ENCODE peak calls at places on chromosomes 7 and 10, in eight cellular contexts. K is SK-N-SH, Q is HCT116, M is PC-3, X is IMR-90, J is HepG2, B is fibroblast of lung, Y is GM23338. V is an unnamed sample.

GRCh38 chr7:139828880-139829653 is at the start of gene TBXAS1:
- DNase-seq in K (no peak), Q (no peak), M (peak), Y (no peak), J (no peak), X (peak), B (no peak), V (no peak)

GRCh38 chr7:37510043-37510634 is 61.5 kb upstream of the ELMO1 start:
- DNase-seq in M (peak), Q (no peak), K (peak), J (peak), B (peak), X (no peak), Y (peak), V (no peak)

GRCh38 chr10:124221356-124222297 is 128.2 kb upstream of the CHST15 start:
- DNase-seq in M (peak), Y (no peak), K (peak), B (peak), X (no peak), Q (no peak), J (no peak), V (peak)

GRCh38 chr7:108572487-108572886 is 2.8 kb downstream of the DNAJB9 start:
- DNase-seq in M (no peak), X (no peak), B (no peak), Y (no peak), Q (no peak), K (no peak), J (no peak), V (no peak)

GRCh38 chr7:91266067-91266930 is 2.1 kb downstream of the FZD1 start:
- DNase-seq in X (peak), J (no peak), K (peak), B (peak), Q (no peak), M (no peak), Y (peak), V (peak)

GRCh38 chr7:121890833-121891232 is 17.9 kb downstream of the PTPRZ1 start:
- DNase-seq in J (no peak), Q (no peak), Y (peak), B (no peak), K (no peak), X (no peak), M (no peak), V (no peak)

GRCh38 chr7:128902761-128903585 is 7.5 kb downstream of the KCP start:
- DNase-seq in X (peak), Q (no peak), B (peak), K (peak), J (no peak), Y (no peak), M (peak), V (no peak)

GRCh38 chr10:74081192-74081803 is 69.3 kb downstream of the AP3M1 start:
- DNase-seq in X (peak), J (peak), Y (peak), B (peak), K (peak), Q (peak), M (peak), V (peak)

GRCh38 chr10:15141136-15142067 is 27.1 kb downstream of the NMT2 start:
- DNase-seq in B (no peak), M (no peak), J (peak), Y (no peak), Q (no peak), X (no peak), K (no peak), V (peak)

GRCh38 chr7:84251183-84251845 is 56.7 kb upstream of the SEMA3A start:
- DNase-seq in Q (no peak), X (peak), B (peak), Y (peak), K (no peak), M (peak), J (no peak), V (peak)

GRCh38 chr7:22356010-22356854 is 722 bp downstream of the RAPGEF5 start:
- DNase-seq in Y (peak), M (peak), J (peak), K (peak), X (no peak), B (no peak), Q (no peak), V (no peak)

GRCh38 chr10:95260909-95261552 is 29.8 kb downstream of the PDLIM1 start:
- DNase-seq in J (no peak), Y (no peak), K (no peak), M (peak), Q (no peak), B (no peak), X (peak), V (peak)

GRCh38 chr10:28807760-28808613 is 130.7 kb downstream of the BAMBI start:
- DNase-seq in M (no peak), J (peak), Q (no peak), B (peak), K (peak), Y (no peak), X (peak), V (no peak)

GRCh38 chr10:76115131-76115470 is 683.7 kb downstream of the LRMDA start:
- DNase-seq in B (no peak), Q (no peak), K (no peak), Y (no peak), M (no peak), X (no peak), J (no peak), V (no peak)

GRCh38 chr7:39749177-39749576 is 125.8 kb downstream of the RALA start:
- DNase-seq in J (no peak), B (peak), M (peak), X (peak), K (no peak), Y (no peak), Q (no peak), V (peak)

GRCh38 chr7:18361756-18362155 is 133.8 kb upstream of the HDAC9 start:
- DNase-seq in X (no peak), J (no peak), M (peak), Y (peak), B (peak), Q (no peak), K (no peak), V (peak)

GRCh38 chr7:16422917-16423316 is 1.6 kb upstream of the CRPPA start:
- DNase-seq in B (no peak), K (no peak), M (no peak), X (no peak), Q (no peak), J (no peak), Y (peak), V (no peak)

GRCh38 chr10:21343087-21343486 is 182.4 kb downstream of the SKIDA1 start:
- DNase-seq in J (no peak), X (no peak), B (no peak), Q (no peak), Y (no peak), K (no peak), M (no peak), V (no peak)

GRCh38 chr10:124279298-124279697 is 139.4 kb downstream of the OAT start:
- DNase-seq in Q (no peak), B (no peak), M (no peak), K (no peak), X (no peak), J (no peak), Y (no peak), V (no peak)

GRCh38 chr10:62426600-62426999 is 52.4 kb downstream of the ZNF365 start:
- DNase-seq in K (no peak), X (no peak), M (no peak), J (no peak), Y (peak), B (no peak), Q (peak), V (no peak)
- H3K4me2 ChIP-seq in K (no peak), X (no peak), M (peak), J (no peak), Y (no peak), B (no peak), Q (peak), V (peak)

GRCh38 chr10:19788075-19788686 is 28.1 kb upstream of the PLXDC2 start:
- DNase-seq in M (peak), Y (peak), K (peak), Q (no peak), J (peak), B (peak), X (peak), V (peak)
- H3K4me2 ChIP-seq in M (no peak), Y (no peak), K (no peak), Q (no peak), J (no peak), B (no peak), X (no peak), V (no peak)

GRCh38 chr7:90210925-90211324 is 615 bp upstream of the STEAP2 start:
- DNase-seq in B (no peak), Q (no peak), J (peak), M (peak), X (no peak), Y (peak), K (peak), V (no peak)
- H3K4me2 ChIP-seq in B (peak), Q (peak), J (peak), M (peak), X (peak), Y (peak), K (peak), V (peak)

GRCh38 chr7:132115758-132116157 is 460.5 kb downstream of the PLXNA4 start:
- DNase-seq in K (no peak), Q (no peak), X (no peak), M (peak), B (no peak), J (no peak), Y (no peak), V (no peak)

GRCh38 chr7:132116369-132116768 is 459.9 kb downstream of the PLXNA4 start:
- DNase-seq in B (no peak), Y (no peak), Q (no peak), J (no peak), M (peak), X (peak), K (no peak), V (peak)

GRCh38 chr7:132117636-132118035 is 458.6 kb downstream of the PLXNA4 start:
- DNase-seq in M (no peak), Q (no peak), K (no peak), Y (no peak), X (no peak), B (no peak), J (no peak), V (no peak)

GRCh38 chr7:132118641-132119040 is 457.6 kb downstream of the PLXNA4 start:
- DNase-seq in K (no peak), B (no peak), M (no peak), X (no peak), J (no peak), Q (no peak), Y (no peak), V (no peak)

GRCh38 chr7:132117181-132117580 is 459.1 kb downstream of the PLXNA4 start:
- DNase-seq in Y (no peak), Q (no peak), M (peak), J (no peak), K (peak), B (peak), X (peak), V (peak)
- H3K4me2 ChIP-seq in Y (no peak), Q (no peak), M (peak), J (no peak), K (peak), B (no peak), X (no peak), V (no peak)

GRCh38 chr10:22612316-22612715 is 102.1 kb downstream of the PIP4K2A start:
- DNase-seq in Q (no peak), B (no peak), Y (no peak), X (no peak), K (no peak), M (no peak), J (no peak), V (no peak)
- H3K4me2 ChIP-seq in Q (no peak), B (no peak), Y (no peak), X (no peak), K (no peak), M (no peak), J (no peak), V (no peak)

DNA sequence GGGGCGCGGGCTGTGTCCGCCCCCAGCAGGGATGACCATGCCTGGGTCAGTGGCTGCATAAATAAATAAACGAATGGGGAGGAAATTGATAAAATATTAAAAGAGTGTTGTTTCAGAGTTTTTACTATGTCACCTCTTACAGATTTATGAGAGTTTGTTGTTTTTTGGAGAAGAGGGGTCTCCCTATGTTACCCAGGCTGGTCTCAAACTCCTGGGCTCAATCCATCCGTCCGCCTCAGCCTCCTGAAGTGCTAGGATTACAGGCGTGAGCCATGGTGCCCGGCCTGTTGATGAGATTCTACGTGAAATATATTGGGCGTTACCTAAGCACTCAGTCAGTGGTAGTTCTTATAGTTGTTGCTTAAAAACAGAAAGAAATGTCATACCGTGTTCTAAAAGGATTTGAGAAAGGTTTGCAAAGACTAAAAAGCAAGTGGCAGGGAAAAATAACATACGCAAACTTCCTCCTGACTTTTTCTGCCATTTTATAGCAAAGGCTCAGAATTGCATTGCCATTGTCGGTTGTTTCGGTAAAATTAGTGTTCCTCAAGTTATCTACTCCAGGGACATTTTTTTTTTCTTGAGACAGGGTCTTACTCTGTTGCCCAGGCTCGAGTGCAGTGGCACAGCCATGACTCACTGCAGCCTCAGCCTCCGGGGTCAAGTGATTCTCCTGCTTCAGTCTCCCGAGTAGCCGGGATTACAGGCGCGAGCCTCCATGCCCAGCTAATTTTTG is 39.5 kb upstream of the FOXK1 start:
- DNase-seq in Q (no peak), K (no peak), B (no peak), Y (no peak), X (no peak), J (no peak), M (no peak), V (no peak)
- H3K4me2 ChIP-seq in Q (peak), K (peak), B (peak), Y (peak), X (peak), J (peak), M (peak), V (peak)

GRCh38 chr10:557792-558328 is 131.6 kb downstream of the DIP2C start:
- DNase-seq in K (peak), Q (peak), Y (peak), J (no peak), B (peak), X (no peak), M (no peak), V (no peak)
- H3K4me2 ChIP-seq in K (no peak), Q (no peak), Y (peak), J (no peak), B (no peak), X (no peak), M (no peak), V (no peak)

GRCh38 chr7:93164766-93165165 is 16.6 kb upstream of the SAMD9L start:
- DNase-seq in K (no peak), J (no peak), M (no peak), B (no peak), Y (no peak), X (no peak), Q (no peak), V (no peak)

GRCh38 chr7:93165447-93165846 is 17.3 kb upstream of the SAMD9L start:
- DNase-seq in B (peak), Q (no peak), Y (no peak), M (no peak), J (no peak), X (peak), K (no peak), V (no peak)

GRCh38 chr7:93159490-93159889 is 11.3 kb upstream of the SAMD9L start:
- DNase-seq in M (no peak), X (peak), K (no peak), J (no peak), Y (no peak), B (peak), Q (no peak), V (peak)

GRCh38 chr7:93160410-93160809 is 12.2 kb upstream of the SAMD9L start:
- DNase-seq in J (no peak), B (no peak), K (no peak), Q (no peak), X (peak), Y (no peak), M (no peak), V (peak)

GRCh38 chr7:93161181-93161762 is 13.1 kb upstream of the SAMD9L start:
- DNase-seq in M (no peak), J (no peak), K (no peak), Q (no peak), X (no peak), B (no peak), Y (no peak), V (no peak)
- H3K4me2 ChIP-seq in M (no peak), J (no peak), K (no peak), Q (no peak), X (no peak), B (no peak), Y (no peak), V (no peak)

GRCh38 chr10:44977287-44978212 is 1.1 kb downstream of the DEPP1 start:
- DNase-seq in J (no peak), M (no peak), K (no peak), Y (no peak), X (no peak), B (no peak), Q (no peak), V (no peak)

GRCh38 chr10:44978213-44978569 is 418 bp downstream of the DEPP1 start:
- DNase-seq in K (no peak), Y (no peak), J (no peak), M (no peak), X (no peak), B (no peak), Q (no peak), V (no peak)

GRCh38 chr10:44975487-44976331 is 2.9 kb downstream of the DEPP1 start:
- DNase-seq in B (peak), K (no peak), J (peak), M (peak), X (peak), Q (peak), Y (peak), V (peak)

GRCh38 chr10:44974628-44975431 is 3.8 kb downstream of the DEPP1 start:
- DNase-seq in J (peak), X (no peak), Y (peak), M (peak), K (peak), B (peak), Q (peak), V (peak)

GRCh38 chr10:44976352-44977198 is 2.0 kb downstream of the DEPP1 start:
- DNase-seq in J (no peak), K (no peak), B (no peak), X (no peak), Q (no peak), Y (no peak), M (no peak), V (no peak)
- H3K4me2 ChIP-seq in J (peak), K (peak), B (peak), X (peak), Q (peak), Y (no peak), M (peak), V (peak)

V was measured in astrocyte.